ENCODE peak calls at places on chromosomes 7 and 10, in seven cellular contexts. One of them, this sample, is unnamed.

GRCh38 chr7:33048257-33048656 is 14.3 kb downstream of the NT5C3A start:
- DNase-seq in NCI-H1092 treated with DMSO at 0.1 percent for 48 hours: no peak
- DNase-seq in choroid plexus epithelial cell: no peak
- DNase-seq in stimulated activated CD4-positive, alpha-beta T cell treated with anti-CD3 and anti-CD28 coated beads, TNF-alpha, amount 100 ng/mL, for 24 hours: no peak
- DNase-seq in B cell: no peak
- DNase-seq in anterior cingulate cortex: no peak
- DNase-seq in frontal cortex: no peak
- DNase-seq in this sample: no peak

GRCh38 chr7:98064233-98064632 is 42.4 kb upstream of the LMTK2 start:
- DNase-seq in frontal cortex: no peak
- DNase-seq in choroid plexus epithelial cell: no peak
- DNase-seq in NCI-H1092 treated with DMSO at 0.1 percent for 48 hours: no peak
- DNase-seq in anterior cingulate cortex: no peak
- DNase-seq in stimulated activated CD4-positive, alpha-beta T cell treated with anti-CD3 and anti-CD28 coated beads, TNF-alpha, amount 100 ng/mL, for 24 hours: no peak
- DNase-seq in B cell: no peak
- DNase-seq in this sample: no peak

GRCh38 chr7:55326079-55326847 is 38.9 kb upstream of the LANCL2 start:
- DNase-seq in B cell: no peak
- DNase-seq in stimulated activated CD4-positive, alpha-beta T cell treated with anti-CD3 and anti-CD28 coated beads, TNF-alpha, amount 100 ng/mL, for 24 hours: no peak
- DNase-seq in anterior cingulate cortex: no peak
- DNase-seq in choroid plexus epithelial cell: no peak
- DNase-seq in NCI-H1092 treated with DMSO at 0.1 percent for 48 hours: peak
- DNase-seq in frontal cortex: no peak
- DNase-seq in this sample: no peak

GRCh38 chr10:34168429-34168828 is 646.7 kb downstream of the PARD3 start:
- DNase-seq in choroid plexus epithelial cell: no peak
- DNase-seq in anterior cingulate cortex: no peak
- DNase-seq in NCI-H1092 treated with DMSO at 0.1 percent for 48 hours: no peak
- DNase-seq in stimulated activated CD4-positive, alpha-beta T cell treated with anti-CD3 and anti-CD28 coated beads, TNF-alpha, amount 100 ng/mL, for 24 hours: no peak
- DNase-seq in frontal cortex: no peak
- DNase-seq in B cell: no peak
- DNase-seq in this sample: no peak

GRCh38 chr10:31620236-31621151 is 301.5 kb downstream of the ZEB1 start:
- DNase-seq in B cell: no peak
- DNase-seq in choroid plexus epithelial cell: peak
- DNase-seq in stimulated activated CD4-positive, alpha-beta T cell treated with anti-CD3 and anti-CD28 coated beads, TNF-alpha, amount 100 ng/mL, for 24 hours: no peak
- DNase-seq in NCI-H1092 treated with DMSO at 0.1 percent for 48 hours: no peak
- DNase-seq in frontal cortex: no peak
- DNase-seq in anterior cingulate cortex: no peak
- DNase-seq in this sample: no peak

GRCh38 chr7:74627699-74628411 is 29.7 kb upstream of the GTF2I start:
- DNase-seq in B cell: no peak
- DNase-seq in anterior cingulate cortex: no peak
- DNase-seq in stimulated activated CD4-positive, alpha-beta T cell treated with anti-CD3 and anti-CD28 coated beads, TNF-alpha, amount 100 ng/mL, for 24 hours: no peak
- DNase-seq in frontal cortex: no peak
- DNase-seq in NCI-H1092 treated with DMSO at 0.1 percent for 48 hours: peak
- DNase-seq in choroid plexus epithelial cell: peak
- DNase-seq in this sample: no peak

GRCh38 chr7:78090616-78091015 is 292.0 kb downstream of the PHTF2 start:
- DNase-seq in frontal cortex: no peak
- DNase-seq in anterior cingulate cortex: no peak
- DNase-seq in choroid plexus epithelial cell: peak
- DNase-seq in NCI-H1092 treated with DMSO at 0.1 percent for 48 hours: no peak
- DNase-seq in stimulated activated CD4-positive, alpha-beta T cell treated with anti-CD3 and anti-CD28 coated beads, TNF-alpha, amount 100 ng/mL, for 24 hours: no peak
- DNase-seq in B cell: no peak
- DNase-seq in this sample: no peak

GRCh38 chr10:59607971-59608370 is 101.7 kb downstream of the SLC16A9 start:
- DNase-seq in B cell: no peak
- DNase-seq in anterior cingulate cortex: no peak
- DNase-seq in choroid plexus epithelial cell: no peak
- DNase-seq in frontal cortex: no peak
- DNase-seq in stimulated activated CD4-positive, alpha-beta T cell treated with anti-CD3 and anti-CD28 coated beads, TNF-alpha, amount 100 ng/mL, for 24 hours: no peak
- DNase-seq in NCI-H1092 treated with DMSO at 0.1 percent for 48 hours: no peak
- DNase-seq in this sample: no peak

GRCh38 chr10:8829592-8829991 is 775.1 kb downstream of the GATA3 start:
- DNase-seq in choroid plexus epithelial cell: no peak
- DNase-seq in anterior cingulate cortex: no peak
- DNase-seq in B cell: no peak
- DNase-seq in stimulated activated CD4-positive, alpha-beta T cell treated with anti-CD3 and anti-CD28 coated beads, TNF-alpha, amount 100 ng/mL, for 24 hours: no peak
- DNase-seq in frontal cortex: no peak
- DNase-seq in NCI-H1092 treated with DMSO at 0.1 percent for 48 hours: no peak
- DNase-seq in this sample: no peak

GRCh38 chr10:28841625-28842024 is 164.3 kb downstream of the BAMBI start:
- DNase-seq in frontal cortex: no peak
- DNase-seq in B cell: no peak
- DNase-seq in stimulated activated CD4-positive, alpha-beta T cell treated with anti-CD3 and anti-CD28 coated beads, TNF-alpha, amount 100 ng/mL, for 24 hours: no peak
- DNase-seq in anterior cingulate cortex: no peak
- DNase-seq in choroid plexus epithelial cell: peak
- DNase-seq in NCI-H1092 treated with DMSO at 0.1 percent for 48 hours: no peak
- DNase-seq in this sample: no peak

GRCh38 chr7:36904101-36904500 is 179.8 kb upstream of the AOAH start:
- DNase-seq in frontal cortex: no peak
- DNase-seq in NCI-H1092 treated with DMSO at 0.1 percent for 48 hours: no peak
- DNase-seq in anterior cingulate cortex: no peak
- DNase-seq in stimulated activated CD4-positive, alpha-beta T cell treated with anti-CD3 and anti-CD28 coated beads, TNF-alpha, amount 100 ng/mL, for 24 hours: no peak
- DNase-seq in B cell: no peak
- DNase-seq in choroid plexus epithelial cell: no peak
- DNase-seq in this sample: no peak

GRCh38 chr10:85927952-85928677 is 438.5 kb downstream of the GRID1 start:
- DNase-seq in anterior cingulate cortex: no peak
- DNase-seq in frontal cortex: no peak
- DNase-seq in choroid plexus epithelial cell: no peak
- DNase-seq in stimulated activated CD4-positive, alpha-beta T cell treated with anti-CD3 and anti-CD28 coated beads, TNF-alpha, amount 100 ng/mL, for 24 hours: no peak
- DNase-seq in NCI-H1092 treated with DMSO at 0.1 percent for 48 hours: peak
- DNase-seq in B cell: no peak
- DNase-seq in this sample: no peak

GRCh38 chr7:29202651-29203069 is 8.1 kb downstream of the CHN2 start:
- DNase-seq in stimulated activated CD4-positive, alpha-beta T cell treated with anti-CD3 and anti-CD28 coated beads, TNF-alpha, amount 100 ng/mL, for 24 hours: no peak
- DNase-seq in anterior cingulate cortex: no peak
- DNase-seq in B cell: peak
- DNase-seq in frontal cortex: no peak
- DNase-seq in choroid plexus epithelial cell: no peak
- DNase-seq in NCI-H1092 treated with DMSO at 0.1 percent for 48 hours: no peak
- DNase-seq in this sample: no peak

GRCh38 chr10:33032354-33033254 is 74.6 kb upstream of the ITGB1 start:
- DNase-seq in frontal cortex: no peak
- DNase-seq in anterior cingulate cortex: no peak
- DNase-seq in NCI-H1092 treated with DMSO at 0.1 percent for 48 hours: no peak
- DNase-seq in stimulated activated CD4-positive, alpha-beta T cell treated with anti-CD3 and anti-CD28 coated beads, TNF-alpha, amount 100 ng/mL, for 24 hours: no peak
- DNase-seq in choroid plexus epithelial cell: peak
- DNase-seq in B cell: no peak
- DNase-seq in this sample: no peak

GRCh38 chr7:50663396-50664102 is 98.3 kb upstream of the DDC start:
- DNase-seq in stimulated activated CD4-positive, alpha-beta T cell treated with anti-CD3 and anti-CD28 coated beads, TNF-alpha, amount 100 ng/mL, for 24 hours: no peak
- DNase-seq in NCI-H1092 treated with DMSO at 0.1 percent for 48 hours: no peak
- DNase-seq in anterior cingulate cortex: no peak
- DNase-seq in frontal cortex: no peak
- DNase-seq in B cell: no peak
- DNase-seq in choroid plexus epithelial cell: no peak
- DNase-seq in this sample: no peak

GRCh38 chr10:59708816-59709471 is 706 bp downstream of the SLC16A9 start:
- DNase-seq in choroid plexus epithelial cell: peak
- DNase-seq in B cell: peak
- DNase-seq in frontal cortex: peak
- DNase-seq in NCI-H1092 treated with DMSO at 0.1 percent for 48 hours: peak
- DNase-seq in stimulated activated CD4-positive, alpha-beta T cell treated with anti-CD3 and anti-CD28 coated beads, TNF-alpha, amount 100 ng/mL, for 24 hours: no peak
- DNase-seq in anterior cingulate cortex: no peak
- DNase-seq in this sample: no peak

GRCh38 chr7:73718905-73719805 is at the start of gene STX1A:
- DNase-seq in NCI-H1092 treated with DMSO at 0.1 percent for 48 hours: peak
- DNase-seq in choroid plexus epithelial cell: peak
- DNase-seq in stimulated activated CD4-positive, alpha-beta T cell treated with anti-CD3 and anti-CD28 coated beads, TNF-alpha, amount 100 ng/mL, for 24 hours: peak
- DNase-seq in frontal cortex: peak
- DNase-seq in anterior cingulate cortex: peak
- DNase-seq in B cell: peak
- DNase-seq in this sample: peak

GRCh38 chr7:100655908-100656674 is at the start of gene ACTL6B:
- DNase-seq in anterior cingulate cortex: peak
- DNase-seq in frontal cortex: peak
- DNase-seq in NCI-H1092 treated with DMSO at 0.1 percent for 48 hours: peak
- DNase-seq in stimulated activated CD4-positive, alpha-beta T cell treated with anti-CD3 and anti-CD28 coated beads, TNF-alpha, amount 100 ng/mL, for 24 hours: peak
- DNase-seq in choroid plexus epithelial cell: peak
- DNase-seq in B cell: peak
- DNase-seq in this sample: no peak

GRCh38 chr7:24734306-24734705 is 23.0 kb downstream of the GSDME start:
- DNase-seq in choroid plexus epithelial cell: peak
- DNase-seq in stimulated activated CD4-positive, alpha-beta T cell treated with anti-CD3 and anti-CD28 coated beads, TNF-alpha, amount 100 ng/mL, for 24 hours: no peak
- DNase-seq in anterior cingulate cortex: no peak
- DNase-seq in B cell: no peak
- DNase-seq in NCI-H1092 treated with DMSO at 0.1 percent for 48 hours: no peak
- DNase-seq in frontal cortex: no peak
- DNase-seq in this sample: no peak

GRCh38 chr7:3725145-3725544 is 424.1 kb downstream of the SDK1 start:
- DNase-seq in choroid plexus epithelial cell: peak
- DNase-seq in NCI-H1092 treated with DMSO at 0.1 percent for 48 hours: no peak
- DNase-seq in B cell: no peak
- DNase-seq in anterior cingulate cortex: no peak
- DNase-seq in stimulated activated CD4-positive, alpha-beta T cell treated with anti-CD3 and anti-CD28 coated beads, TNF-alpha, amount 100 ng/mL, for 24 hours: no peak
- DNase-seq in frontal cortex: no peak
- DNase-seq in this sample: no peak

GRCh38 chr10:126459032-126459831 is 71.0 kb upstream of the ADAM12 start:
- DNase-seq in B cell: no peak
- DNase-seq in anterior cingulate cortex: no peak
- DNase-seq in stimulated activated CD4-positive, alpha-beta T cell treated with anti-CD3 and anti-CD28 coated beads, TNF-alpha, amount 100 ng/mL, for 24 hours: no peak
- DNase-seq in frontal cortex: no peak
- DNase-seq in choroid plexus epithelial cell: peak
- DNase-seq in NCI-H1092 treated with DMSO at 0.1 percent for 48 hours: no peak
- DNase-seq in this sample: no peak

GRCh38 chr7:139482662-139483466 is 609 bp downstream of the KLRG2 start:
- DNase-seq in NCI-H1092 treated with DMSO at 0.1 percent for 48 hours: no peak
- DNase-seq in anterior cingulate cortex: no peak
- DNase-seq in B cell: peak
- DNase-seq in frontal cortex: no peak
- DNase-seq in stimulated activated CD4-positive, alpha-beta T cell treated with anti-CD3 and anti-CD28 coated beads, TNF-alpha, amount 100 ng/mL, for 24 hours: peak
- DNase-seq in choroid plexus epithelial cell: peak
- DNase-seq in this sample: no peak

GRCh38 chr7:151732834-151733585 is 143.9 kb downstream of the PRKAG2 start:
- DNase-seq in NCI-H1092 treated with DMSO at 0.1 percent for 48 hours: no peak
- DNase-seq in frontal cortex: no peak
- DNase-seq in B cell: no peak
- DNase-seq in stimulated activated CD4-positive, alpha-beta T cell treated with anti-CD3 and anti-CD28 coated beads, TNF-alpha, amount 100 ng/mL, for 24 hours: no peak
- DNase-seq in choroid plexus epithelial cell: no peak
- DNase-seq in anterior cingulate cortex: no peak
- DNase-seq in this sample: no peak

GRCh38 chr7:113071465-113071864 is 15.2 kb downstream of the GPR85 start:
- DNase-seq in choroid plexus epithelial cell: peak
- DNase-seq in frontal cortex: no peak
- DNase-seq in B cell: no peak
- DNase-seq in NCI-H1092 treated with DMSO at 0.1 percent for 48 hours: no peak
- DNase-seq in stimulated activated CD4-positive, alpha-beta T cell treated with anti-CD3 and anti-CD28 coated beads, TNF-alpha, amount 100 ng/mL, for 24 hours: no peak
- DNase-seq in anterior cingulate cortex: no peak
- DNase-seq in this sample: no peak

GRCh38 chr10:103571656-103571975 is 78.1 kb downstream of the NEURL1 start:
- DNase-seq in B cell: no peak
- DNase-seq in choroid plexus epithelial cell: no peak
- DNase-seq in frontal cortex: no peak
- DNase-seq in NCI-H1092 treated with DMSO at 0.1 percent for 48 hours: no peak
- DNase-seq in stimulated activated CD4-positive, alpha-beta T cell treated with anti-CD3 and anti-CD28 coated beads, TNF-alpha, amount 100 ng/mL, for 24 hours: no peak
- DNase-seq in anterior cingulate cortex: no peak
- DNase-seq in this sample: no peak

GRCh38 chr7:129144834-129145668 is 544 bp downstream of the TSPAN33 start:
- DNase-seq in B cell: peak
- DNase-seq in stimulated activated CD4-positive, alpha-beta T cell treated with anti-CD3 and anti-CD28 coated beads, TNF-alpha, amount 100 ng/mL, for 24 hours: no peak
- DNase-seq in NCI-H1092 treated with DMSO at 0.1 percent for 48 hours: no peak
- DNase-seq in frontal cortex: no peak
- DNase-seq in anterior cingulate cortex: no peak
- DNase-seq in choroid plexus epithelial cell: no peak
- DNase-seq in this sample: no peak

GRCh38 chr7:144513332-144513731 is 109.8 kb upstream of the NOBOX start:
- DNase-seq in choroid plexus epithelial cell: peak
- DNase-seq in stimulated activated CD4-positive, alpha-beta T cell treated with anti-CD3 and anti-CD28 coated beads, TNF-alpha, amount 100 ng/mL, for 24 hours: no peak
- DNase-seq in B cell: no peak
- DNase-seq in NCI-H1092 treated with DMSO at 0.1 percent for 48 hours: peak
- DNase-seq in anterior cingulate cortex: no peak
- DNase-seq in frontal cortex: peak
- DNase-seq in this sample: no peak

GRCh38 chr10:35598379-35598778 is 6.8 kb upstream of the GJD4 start:
- DNase-seq in stimulated activated CD4-positive, alpha-beta T cell treated with anti-CD3 and anti-CD28 coated beads, TNF-alpha, amount 100 ng/mL, for 24 hours: no peak
- DNase-seq in B cell: no peak
- DNase-seq in frontal cortex: no peak
- DNase-seq in choroid plexus epithelial cell: peak
- DNase-seq in NCI-H1092 treated with DMSO at 0.1 percent for 48 hours: no peak
- DNase-seq in anterior cingulate cortex: no peak
- DNase-seq in this sample: no peak

GRCh38 chr7:154440058-154440457 is 387.9 kb downstream of the DPP6 start:
- DNase-seq in B cell: no peak
- DNase-seq in frontal cortex: no peak
- DNase-seq in stimulated activated CD4-positive, alpha-beta T cell treated with anti-CD3 and anti-CD28 coated beads, TNF-alpha, amount 100 ng/mL, for 24 hours: no peak
- DNase-seq in anterior cingulate cortex: no peak
- DNase-seq in NCI-H1092 treated with DMSO at 0.1 percent for 48 hours: no peak
- DNase-seq in choroid plexus epithelial cell: no peak
- DNase-seq in this sample: no peak

GRCh38 chr7:152145853-152146466 is 120.5 kb downstream of the GALNT11 start:
- DNase-seq in anterior cingulate cortex: no peak
- DNase-seq in B cell: peak
- DNase-seq in NCI-H1092 treated with DMSO at 0.1 percent for 48 hours: peak
- DNase-seq in frontal cortex: no peak
- DNase-seq in stimulated activated CD4-positive, alpha-beta T cell treated with anti-CD3 and anti-CD28 coated beads, TNF-alpha, amount 100 ng/mL, for 24 hours: no peak
- DNase-seq in choroid plexus epithelial cell: peak
- DNase-seq in this sample: no peak